ENCODE peak calls at places on chromosome 6, in ten cellular contexts. P is naive thymus-derived CD8-positive, alpha-beta T cell; R is CD4-positive, alpha-beta T cell; N is HT-29; S is C1 segment of cervical spinal cord; Y is effector CD4-positive, alpha-beta T cell; B is GM04503; L is PC-9; E is GM20000; A is EL. C is an unnamed sample.

GRCh38 chr6:127457444-127458064 is 1.6 kb downstream of the KIAA0408 start:
- DNase-seq in P (no peak), R (no peak), N (no peak), S (no peak), Y (no peak), B (peak), L (no peak), E (no peak), A (peak), C (no peak)

GRCh38 chr6:152223622-152224021 is 413.5 kb downstream of the SYNE1 start:
- DNase-seq in P (no peak), R (no peak), N (no peak), S (no peak), Y (no peak), B (no peak), L (no peak), E (no peak), A (no peak), C (no peak)

GRCh38 chr6:150366118-150366778 is 2.6 kb upstream of the IYD start:
- DNase-seq in P (no peak), R (no peak), N (no peak), S (no peak), Y (no peak), B (no peak), L (no peak), E (no peak), A (no peak), C (no peak)

GRCh38 chr6:158026054-158026900 is 44.6 kb downstream of the SYNJ2 start:
- DNase-seq in P (peak), R (peak), N (peak), S (no peak), Y (peak), B (no peak), L (peak), E (peak), A (peak), C (peak)

GRCh38 chr6:44133981-44134711 is 6.8 kb downstream of the TMEM63B start:
- DNase-seq in P (no peak), R (no peak), N (no peak), S (no peak), Y (no peak), B (no peak), L (no peak), E (no peak), A (no peak), C (no peak)

GRCh38 chr6:125095501-125096301 is 57.9 kb upstream of the TPD52L1 start:
- DNase-seq in P (no peak), R (no peak), N (no peak), S (no peak), Y (no peak), B (peak), L (no peak), E (no peak), A (peak), C (no peak)

GRCh38 chr6:31096215-31096614 is 16.2 kb downstream of the C6orf15 start:
- DNase-seq in P (no peak), R (no peak), N (no peak), S (no peak), Y (no peak), B (no peak), L (no peak), E (no peak), A (no peak), C (no peak)

GRCh38 chr6:31952140-31952805 is 6.4 kb downstream of the CFB start:
- DNase-seq in P (no peak), R (no peak), N (peak), S (no peak), Y (no peak), B (no peak), L (peak), E (peak), A (peak), C (peak)

GRCh38 chr6:150490586-150490985 is 109.1 kb upstream of the PLEKHG1 start:
- DNase-seq in P (no peak), R (no peak), N (peak), S (no peak), Y (no peak), B (no peak), L (peak), E (no peak), A (no peak), C (no peak)

GRCh38 chr6:11368264-11368663 is 135.8 kb upstream of the NEDD9 start:
- DNase-seq in P (no peak), R (no peak), N (no peak), S (no peak), Y (no peak), B (no peak), L (no peak), E (no peak), A (no peak), C (no peak)

GRCh38 chr6:45376310-45377040 is 1.3 kb downstream of the SUPT3H start:
- DNase-seq in P (no peak), R (no peak), N (no peak), S (no peak), Y (no peak), B (no peak), L (no peak), E (no peak), A (peak), C (no peak)

C was measured in MG63.